ENCODE peak calls at places on chromosomes 2 and 18, in eight cellular contexts. One of them, this sample, is unnamed. For H3K4me1, the result is how much of the 10 kb centered on the place peaks cover.

GRCh38 chr2:185012643-185013042 is 414.3 kb downstream of the ZNF804A start:
- DNase-seq in SK-N-SH: no peak
- DNase-seq in left lung: no peak
- DNase-seq in tibial nerve: no peak
- DNase-seq in hepatocyte: no peak
- DNase-seq in HCT116: peak
- DNase-seq in left ventricle myocardium inferior: no peak
- DNase-seq in colonic mucosa: no peak
- DNase-seq in this sample: peak

GRCh38 chr2:110115291-110116032 is at the start of gene MALL:
- DNase-seq in SK-N-SH: peak
- DNase-seq in left lung: peak
- DNase-seq in tibial nerve: no peak
- DNase-seq in hepatocyte: peak
- DNase-seq in HCT116: peak
- DNase-seq in left ventricle myocardium inferior: no peak
- DNase-seq in colonic mucosa: peak
- DNase-seq in this sample: peak

GRCh38 chr2:59892398-59892797 is 661.1 kb downstream of the BCL11A start:
- DNase-seq in SK-N-SH: no peak
- DNase-seq in left lung: no peak
- DNase-seq in tibial nerve: no peak
- DNase-seq in hepatocyte: no peak
- DNase-seq in HCT116: no peak
- DNase-seq in left ventricle myocardium inferior: no peak
- DNase-seq in colonic mucosa: no peak
- DNase-seq in this sample: peak

GRCh38 chr2:37318401-37318800 is 6.2 kb downstream of the PRKD3 start:
- DNase-seq in SK-N-SH: no peak
- DNase-seq in left lung: no peak
- DNase-seq in tibial nerve: no peak
- DNase-seq in hepatocyte: peak
- DNase-seq in HCT116: no peak
- DNase-seq in left ventricle myocardium inferior: no peak
- DNase-seq in colonic mucosa: no peak
- DNase-seq in this sample: no peak

GRCh38 chr18:30501594-30501993 is 540.9 kb downstream of the DSC3 start:
- DNase-seq in SK-N-SH: no peak
- DNase-seq in left lung: no peak
- DNase-seq in tibial nerve: no peak
- DNase-seq in hepatocyte: no peak
- DNase-seq in HCT116: no peak
- DNase-seq in left ventricle myocardium inferior: no peak
- DNase-seq in colonic mucosa: no peak
- DNase-seq in this sample: no peak

GRCh38 chr18:76507830-76508381 is 12.9 kb upstream of the ZNF516 start:
- DNase-seq in SK-N-SH: no peak
- DNase-seq in left lung: no peak
- DNase-seq in tibial nerve: no peak
- DNase-seq in hepatocyte: no peak
- DNase-seq in HCT116: no peak
- DNase-seq in left ventricle myocardium inferior: no peak
- DNase-seq in colonic mucosa: no peak
- DNase-seq in this sample: no peak

GRCh38 chr2:62267687-62268086 is 71.8 kb downstream of the B3GNT2 start:
- DNase-seq in SK-N-SH: no peak
- DNase-seq in left lung: no peak
- DNase-seq in tibial nerve: peak
- DNase-seq in hepatocyte: no peak
- DNase-seq in HCT116: no peak
- DNase-seq in left ventricle myocardium inferior: no peak
- DNase-seq in colonic mucosa: no peak
- DNase-seq in this sample: no peak

GRCh38 chr2:96952976-96953610 is 33.3 kb downstream of the FAM178B start:
- DNase-seq in SK-N-SH: no peak
- DNase-seq in left lung: peak
- DNase-seq in tibial nerve: peak
- DNase-seq in hepatocyte: peak
- DNase-seq in HCT116: no peak
- DNase-seq in left ventricle myocardium inferior: no peak
- DNase-seq in colonic mucosa: peak
- DNase-seq in this sample: no peak

GRCh38 chr18:524496-524895 is 24.0 kb upstream of the COLEC12 start:
- DNase-seq in SK-N-SH: no peak
- DNase-seq in left lung: no peak
- DNase-seq in tibial nerve: no peak
- DNase-seq in hepatocyte: peak
- DNase-seq in HCT116: no peak
- DNase-seq in left ventricle myocardium inferior: no peak
- DNase-seq in colonic mucosa: no peak
- DNase-seq in this sample: no peak

GRCh38 chr2:20030224-20030623 is 17.8 kb upstream of the MATN3 start:
- DNase-seq in SK-N-SH: no peak
- DNase-seq in left lung: no peak
- DNase-seq in tibial nerve: no peak
- DNase-seq in hepatocyte: no peak
- DNase-seq in HCT116: no peak
- DNase-seq in left ventricle myocardium inferior: no peak
- DNase-seq in colonic mucosa: no peak
- DNase-seq in this sample: no peak

GRCh38 chr18:76686737-76687231 is 135.6 kb upstream of the ZNF236 start:
- DNase-seq in SK-N-SH: peak
- DNase-seq in left lung: peak
- DNase-seq in tibial nerve: peak
- DNase-seq in hepatocyte: peak
- DNase-seq in HCT116: peak
- DNase-seq in left ventricle myocardium inferior: peak
- DNase-seq in colonic mucosa: peak
- DNase-seq in this sample: peak

GRCh38 chr2:237724811-237725478 is 73.6 kb upstream of the RBM44 start:
- DNase-seq in SK-N-SH: no peak
- DNase-seq in left lung: no peak
- DNase-seq in tibial nerve: no peak
- DNase-seq in hepatocyte: no peak
- DNase-seq in HCT116: no peak
- DNase-seq in left ventricle myocardium inferior: no peak
- DNase-seq in colonic mucosa: peak
- DNase-seq in this sample: no peak

GRCh38 chr2:5520352-5520996 is 171.7 kb upstream of the SOX11 start:
- DNase-seq in SK-N-SH: no peak
- DNase-seq in left lung: no peak
- DNase-seq in tibial nerve: peak
- DNase-seq in hepatocyte: peak
- DNase-seq in HCT116: no peak
- DNase-seq in left ventricle myocardium inferior: peak
- DNase-seq in colonic mucosa: no peak
- DNase-seq in this sample: no peak

GRCh38 chr2:88087763-88088162 is 20.1 kb downstream of the SMYD1 start:
- DNase-seq in SK-N-SH: no peak
- DNase-seq in left lung: no peak
- DNase-seq in tibial nerve: no peak
- DNase-seq in hepatocyte: no peak
- DNase-seq in HCT116: no peak
- DNase-seq in left ventricle myocardium inferior: no peak
- DNase-seq in colonic mucosa: no peak
- DNase-seq in this sample: no peak

GRCh38 chr2:119433636-119434327 is 2.1 kb downstream of the TMEM37 start:
- DNase-seq in SK-N-SH: no peak
- DNase-seq in left lung: no peak
- DNase-seq in tibial nerve: no peak
- DNase-seq in hepatocyte: peak
- DNase-seq in HCT116: no peak
- DNase-seq in left ventricle myocardium inferior: no peak
- DNase-seq in colonic mucosa: peak
- DNase-seq in this sample: no peak

GRCh38 chr18:79588131-79588635 is 91.4 kb upstream of the CTDP1 start:
- DNase-seq in SK-N-SH: no peak
- DNase-seq in left lung: peak
- DNase-seq in tibial nerve: no peak
- DNase-seq in hepatocyte: no peak
- DNase-seq in HCT116: no peak
- DNase-seq in left ventricle myocardium inferior: peak
- DNase-seq in colonic mucosa: no peak
- DNase-seq in this sample: no peak

GRCh38 chr2:145220496-145220895 is 700.6 kb upstream of the ZEB2 start:
- DNase-seq in SK-N-SH: no peak
- DNase-seq in left lung: no peak
- DNase-seq in tibial nerve: no peak
- DNase-seq in hepatocyte: no peak
- DNase-seq in HCT116: no peak
- DNase-seq in left ventricle myocardium inferior: no peak
- DNase-seq in colonic mucosa: no peak
- DNase-seq in this sample: no peak

GRCh38 chr18:923144-923543 is 18.5 kb downstream of the ADCYAP1 start:
- DNase-seq in SK-N-SH: no peak
- DNase-seq in left lung: no peak
- DNase-seq in tibial nerve: no peak
- DNase-seq in hepatocyte: no peak
- DNase-seq in HCT116: no peak
- DNase-seq in left ventricle myocardium inferior: no peak
- DNase-seq in colonic mucosa: no peak
- DNase-seq in this sample: no peak

GRCh38 chr2:48471048-48471474 is 58.9 kb upstream of the STON1 start:
- DNase-seq in SK-N-SH: peak
- DNase-seq in left lung: no peak
- DNase-seq in tibial nerve: peak
- DNase-seq in hepatocyte: peak
- DNase-seq in HCT116: peak
- DNase-seq in left ventricle myocardium inferior: no peak
- DNase-seq in colonic mucosa: no peak
- DNase-seq in this sample: peak

GRCh38 chr2:68828887-68829708 is 42.1 kb downstream of the BMP10 start:
- DNase-seq in SK-N-SH: peak
- DNase-seq in left lung: peak
- DNase-seq in tibial nerve: peak
- DNase-seq in hepatocyte: peak
- DNase-seq in HCT116: peak
- DNase-seq in left ventricle myocardium inferior: peak
- DNase-seq in colonic mucosa: peak
- DNase-seq in this sample: peak

GRCh38 chr18:39655341-39655740 is 2089.7 kb upstream of the CELF4 start:
- DNase-seq in SK-N-SH: no peak
- DNase-seq in left lung: no peak
- DNase-seq in tibial nerve: no peak
- DNase-seq in hepatocyte: no peak
- DNase-seq in HCT116: no peak
- DNase-seq in left ventricle myocardium inferior: no peak
- DNase-seq in colonic mucosa: no peak
- DNase-seq in this sample: no peak

GRCh38 chr2:28583899-28584553 is 88.2 kb downstream of the PLB1 start:
- DNase-seq in SK-N-SH: no peak
- DNase-seq in left lung: no peak
- DNase-seq in tibial nerve: peak
- DNase-seq in hepatocyte: peak
- DNase-seq in HCT116: peak
- DNase-seq in left ventricle myocardium inferior: peak
- DNase-seq in colonic mucosa: peak
- DNase-seq in this sample: no peak

GRCh38 chr2:203341741-203342310 is 13.6 kb downstream of the ABI2 start:
- DNase-seq in SK-N-SH: no peak
- DNase-seq in left lung: no peak
- DNase-seq in tibial nerve: no peak
- DNase-seq in hepatocyte: no peak
- DNase-seq in HCT116: no peak
- DNase-seq in left ventricle myocardium inferior: no peak
- DNase-seq in colonic mucosa: no peak
- DNase-seq in this sample: no peak

GRCh38 chr2:127565261-127566138 is 30.0 kb downstream of the MYO7B start:
- DNase-seq in SK-N-SH: no peak
- DNase-seq in left lung: no peak
- DNase-seq in tibial nerve: no peak
- DNase-seq in hepatocyte: no peak
- DNase-seq in HCT116: no peak
- DNase-seq in left ventricle myocardium inferior: no peak
- DNase-seq in colonic mucosa: no peak
- DNase-seq in this sample: no peak

GRCh38 chr2:40395169-40396023 is 56.5 kb downstream of the SLC8A1 start:
- DNase-seq in SK-N-SH: peak
- DNase-seq in left lung: no peak
- DNase-seq in tibial nerve: no peak
- DNase-seq in hepatocyte: no peak
- DNase-seq in HCT116: no peak
- DNase-seq in left ventricle myocardium inferior: no peak
- DNase-seq in colonic mucosa: no peak
- DNase-seq in this sample: no peak

GRCh38 chr2:100250645-100251044 is 71.7 kb downstream of the LONRF2 start:
- DNase-seq in SK-N-SH: no peak
- DNase-seq in left lung: no peak
- DNase-seq in tibial nerve: no peak
- DNase-seq in hepatocyte: no peak
- DNase-seq in HCT116: no peak
- DNase-seq in left ventricle myocardium inferior: no peak
- DNase-seq in colonic mucosa: no peak
- DNase-seq in this sample: no peak
- H3K4me1 ChIP-seq in SK-N-SH: under half
- H3K4me1 ChIP-seq in left lung: under half
- H3K4me1 ChIP-seq in tibial nerve: under half
- H3K4me1 ChIP-seq in hepatocyte: under half
- H3K4me1 ChIP-seq in HCT116: under half
- H3K4me1 ChIP-seq in left ventricle myocardium inferior: under half
- H3K4me1 ChIP-seq in colonic mucosa: under half
- H3K4me1 ChIP-seq in this sample: under half

DNA sequence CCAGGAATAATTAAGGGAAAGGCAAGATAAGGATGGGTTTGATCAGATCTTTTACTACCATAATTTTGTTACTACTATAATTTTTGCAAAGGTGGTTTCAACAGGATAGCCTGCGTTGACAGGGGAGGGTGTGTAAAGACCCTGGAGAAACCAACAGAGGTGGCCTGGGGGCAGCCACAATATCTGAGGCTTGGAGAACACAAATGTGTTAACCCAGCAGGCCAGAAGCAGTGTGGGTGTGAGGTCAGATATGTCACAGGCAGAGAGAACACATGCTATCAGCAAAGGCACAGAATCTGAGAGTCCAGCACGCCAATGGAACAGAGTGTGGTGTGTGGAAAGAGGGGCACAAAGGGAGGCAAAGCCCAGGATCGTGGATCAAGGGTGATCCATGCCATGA is 399.4 kb upstream of the TRIB2 start:
- DNase-seq in SK-N-SH: no peak
- DNase-seq in left lung: no peak
- DNase-seq in tibial nerve: no peak
- DNase-seq in hepatocyte: no peak
- DNase-seq in HCT116: no peak
- DNase-seq in left ventricle myocardium inferior: no peak
- DNase-seq in colonic mucosa: no peak
- DNase-seq in this sample: no peak
- H3K4me1 ChIP-seq in SK-N-SH: under half
- H3K4me1 ChIP-seq in left lung: under half
- H3K4me1 ChIP-seq in tibial nerve: under half
- H3K4me1 ChIP-seq in hepatocyte: under half
- H3K4me1 ChIP-seq in HCT116: under half
- H3K4me1 ChIP-seq in left ventricle myocardium inferior: under half
- H3K4me1 ChIP-seq in colonic mucosa: under half
- H3K4me1 ChIP-seq in this sample: under half

GRCh38 chr2:32938934-32939333 is 7.8 kb upstream of the LTBP1 start:
- DNase-seq in SK-N-SH: no peak
- DNase-seq in left lung: no peak
- DNase-seq in tibial nerve: no peak
- DNase-seq in hepatocyte: no peak
- DNase-seq in HCT116: no peak
- DNase-seq in left ventricle myocardium inferior: no peak
- DNase-seq in colonic mucosa: no peak
- DNase-seq in this sample: no peak
- H3K4me1 ChIP-seq in SK-N-SH: under half
- H3K4me1 ChIP-seq in left lung: under half
- H3K4me1 ChIP-seq in tibial nerve: under half
- H3K4me1 ChIP-seq in hepatocyte: under half
- H3K4me1 ChIP-seq in HCT116: under half
- H3K4me1 ChIP-seq in left ventricle myocardium inferior: under half
- H3K4me1 ChIP-seq in colonic mucosa: under half
- H3K4me1 ChIP-seq in this sample: under half

GRCh38 chr2:47336259-47337238 is 66.4 kb upstream of the MSH2 start:
- DNase-seq in SK-N-SH: no peak
- DNase-seq in left lung: no peak
- DNase-seq in tibial nerve: no peak
- DNase-seq in hepatocyte: peak
- DNase-seq in HCT116: no peak
- DNase-seq in left ventricle myocardium inferior: no peak
- DNase-seq in colonic mucosa: peak
- DNase-seq in this sample: peak
- H3K4me1 ChIP-seq in SK-N-SH: under half
- H3K4me1 ChIP-seq in left lung: under half
- H3K4me1 ChIP-seq in tibial nerve: under half
- H3K4me1 ChIP-seq in hepatocyte: under half
- H3K4me1 ChIP-seq in HCT116: under half
- H3K4me1 ChIP-seq in left ventricle myocardium inferior: under half
- H3K4me1 ChIP-seq in colonic mucosa: under half
- H3K4me1 ChIP-seq in this sample: under half

This sample was measured in GM23338.